ENCODE peak calls at places on chromosome 17, in four cellular contexts. One of them, this sample, is unnamed.
A peak's percentile ranks its signal among the peaks of the same experiment; 100 is the strongest.

GRCh38 chr17:35076874-35077273 is 13.4 kb upstream of the RFFL start:
- DNase-seq in body of pancreas: no peak
- DNase-seq in transverse colon: no peak
- DNase-seq in tibial nerve: no peak
- DNase-seq in this sample: no peak

GRCh38 chr17:64402469-64402868 is 11.8 kb upstream of the PECAM1 start:
- DNase-seq in body of pancreas: no peak
- DNase-seq in transverse colon: no peak
- DNase-seq in tibial nerve: no peak
- DNase-seq in this sample: no peak

GRCh38 chr17:82531431-82531881 is 11.9 kb downstream of the FOXK2 start:
- DNase-seq in body of pancreas: no peak
- DNase-seq in transverse colon: no peak
- DNase-seq in tibial nerve: no peak
- DNase-seq in this sample: no peak

GRCh38 chr17:31392002-31392855 is 754 bp downstream of the RAB11FIP4 start:
- DNase-seq in body of pancreas: peak; percentile 23
- DNase-seq in transverse colon: no peak
- DNase-seq in tibial nerve: no peak
- DNase-seq in this sample: peak; percentile 11

GRCh38 chr17:45705123-45706009 is 78.8 kb upstream of the CRHR1 start:
- DNase-seq in body of pancreas: peak; percentile 62
- DNase-seq in transverse colon: no peak
- DNase-seq in tibial nerve: no peak
- DNase-seq in this sample: no peak

GRCh38 chr17:48444531-48445247 is 14.7 kb upstream of the SKAP1 start:
- DNase-seq in body of pancreas: no peak
- DNase-seq in transverse colon: no peak
- DNase-seq in tibial nerve: no peak
- DNase-seq in this sample: no peak

GRCh38 chr17:63571632-63572310 is 21.5 kb downstream of the DCAF7 start:
- DNase-seq in body of pancreas: no peak
- DNase-seq in transverse colon: no peak
- DNase-seq in tibial nerve: no peak
- DNase-seq in this sample: no peak

GRCh38 chr17:65121368-65121767 is 15.8 kb upstream of the RGS9 start:
- DNase-seq in body of pancreas: no peak
- DNase-seq in transverse colon: no peak
- DNase-seq in tibial nerve: no peak
- DNase-seq in this sample: no peak

GRCh38 chr17:14575349-14575966 is 274.6 kb downstream of the HS3ST3B1 start:
- DNase-seq in body of pancreas: no peak
- DNase-seq in transverse colon: no peak
- DNase-seq in tibial nerve: no peak
- DNase-seq in this sample: no peak

GRCh38 chr17:69228576-69228975 is at the start of gene ABCA10:
- DNase-seq in body of pancreas: no peak
- DNase-seq in transverse colon: no peak
- DNase-seq in tibial nerve: no peak
- DNase-seq in this sample: no peak

GRCh38 chr17:16527298-16527697 is 35.3 kb upstream of the LRRC75A start:
- DNase-seq in body of pancreas: no peak
- DNase-seq in transverse colon: no peak
- DNase-seq in tibial nerve: no peak
- DNase-seq in this sample: no peak

GRCh38 chr17:41773190-41773588 is 13.3 kb downstream of the JUP start:
- DNase-seq in body of pancreas: peak; percentile 92
- DNase-seq in transverse colon: peak; percentile 93
- DNase-seq in tibial nerve: no peak
- DNase-seq in this sample: no peak

GRCh38 chr17:8221663-8222379 is 11.4 kb upstream of the AURKB start:
- DNase-seq in body of pancreas: peak; percentile 87
- DNase-seq in transverse colon: peak; percentile 90
- DNase-seq in tibial nerve: peak; percentile 87
- DNase-seq in this sample: peak; percentile 94

GRCh38 chr17:64174686-64175456 is 44.9 kb upstream of the ERN1 start:
- DNase-seq in body of pancreas: peak; percentile 78
- DNase-seq in transverse colon: no peak
- DNase-seq in tibial nerve: no peak
- DNase-seq in this sample: peak; percentile 37

GRCh38 chr17:43193251-43193650 is 18.4 kb upstream of the TMEM106A start:
- DNase-seq in body of pancreas: no peak
- DNase-seq in transverse colon: no peak
- DNase-seq in tibial nerve: no peak
- DNase-seq in this sample: no peak

GRCh38 chr17:721540-721937 is 6.9 kb upstream of the VPS53 start:
- DNase-seq in body of pancreas: no peak
- DNase-seq in transverse colon: no peak
- DNase-seq in tibial nerve: no peak
- DNase-seq in this sample: no peak
- TF ChIP-seq POLR2A in body of pancreas: no peak
- TF ChIP-seq POLR2A in transverse colon: no peak
- TF ChIP-seq POLR2A in tibial nerve: no peak
- TF ChIP-seq POLR2A in this sample: no peak

DNA sequence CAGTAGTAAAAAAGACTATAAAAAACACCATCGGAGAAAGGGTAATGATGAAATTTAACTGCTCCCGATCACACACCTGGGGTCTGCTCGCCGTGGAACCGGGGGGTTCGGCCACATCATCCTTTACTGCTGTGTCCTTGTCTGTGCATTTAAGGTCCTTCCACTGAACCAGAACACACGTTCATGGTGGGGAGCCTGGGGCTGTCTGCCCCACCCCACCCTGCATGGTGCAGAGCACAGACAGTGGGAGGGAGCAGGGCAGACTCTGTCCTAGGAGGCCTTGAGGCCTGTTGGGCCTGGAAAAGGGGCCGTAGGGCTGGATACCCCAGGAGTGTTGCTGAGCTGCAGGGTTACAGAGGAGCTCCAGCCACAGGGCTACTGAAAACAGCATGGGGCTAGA is 73.0 kb upstream of the LHX1 start:
- DNase-seq in body of pancreas: no peak
- DNase-seq in transverse colon: no peak
- DNase-seq in tibial nerve: no peak
- DNase-seq in this sample: no peak
- H3K27ac ChIP-seq in body of pancreas: no peak overlapping the region
- H3K27ac ChIP-seq in transverse colon: no peak overlapping the region
- H3K27ac ChIP-seq in tibial nerve: no peak overlapping the region
- H3K27ac ChIP-seq in this sample: no peak overlapping the region

DNA sequence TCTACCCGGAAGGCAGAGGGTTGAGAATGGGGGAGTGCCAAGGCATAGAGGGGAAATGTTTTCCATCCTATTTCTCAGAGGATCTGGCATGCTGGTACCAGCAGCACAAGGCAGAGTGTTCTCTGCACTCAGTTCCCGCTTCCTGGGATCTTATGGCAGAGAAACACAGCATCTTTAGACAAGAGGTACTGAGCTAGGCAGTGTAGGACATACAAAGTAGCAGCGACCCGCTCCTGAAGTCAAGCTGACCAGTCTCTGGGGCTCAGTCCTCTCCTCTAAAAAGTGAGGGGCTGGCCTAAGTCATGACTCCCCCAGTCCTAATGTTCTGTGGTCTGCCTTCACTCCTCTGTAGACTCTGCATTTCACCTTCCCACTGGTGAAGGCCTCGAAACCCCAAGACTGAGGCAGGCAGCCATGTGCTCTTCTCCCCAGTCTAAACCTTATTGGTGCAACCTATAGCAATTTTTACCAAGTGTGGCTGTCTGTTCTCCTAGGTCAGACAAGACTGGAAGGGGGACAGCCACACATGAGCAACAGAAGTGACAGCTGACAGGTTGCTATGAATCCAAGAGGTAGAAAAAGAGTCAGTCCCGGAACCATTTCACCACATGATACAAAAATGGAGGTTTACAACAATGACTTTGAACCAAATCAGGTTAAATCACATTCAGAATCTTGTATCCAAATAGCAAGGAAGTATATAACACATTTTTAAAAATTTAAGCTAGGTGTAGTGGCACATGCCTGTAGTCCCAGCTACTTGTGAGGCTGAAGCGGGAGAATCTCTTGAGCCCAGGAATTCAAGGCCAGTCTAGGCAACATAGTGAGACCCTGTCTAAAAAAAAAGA is 11.4 kb upstream of the TSPOAP1 start:
- DNase-seq in body of pancreas: no peak
- DNase-seq in transverse colon: no peak
- DNase-seq in tibial nerve: no peak
- DNase-seq in this sample: no peak
- TF ChIP-seq POLR2A in body of pancreas: no peak
- TF ChIP-seq POLR2A in transverse colon: no peak
- TF ChIP-seq POLR2A in tibial nerve: no peak
- TF ChIP-seq POLR2A in this sample: no peak

DNA sequence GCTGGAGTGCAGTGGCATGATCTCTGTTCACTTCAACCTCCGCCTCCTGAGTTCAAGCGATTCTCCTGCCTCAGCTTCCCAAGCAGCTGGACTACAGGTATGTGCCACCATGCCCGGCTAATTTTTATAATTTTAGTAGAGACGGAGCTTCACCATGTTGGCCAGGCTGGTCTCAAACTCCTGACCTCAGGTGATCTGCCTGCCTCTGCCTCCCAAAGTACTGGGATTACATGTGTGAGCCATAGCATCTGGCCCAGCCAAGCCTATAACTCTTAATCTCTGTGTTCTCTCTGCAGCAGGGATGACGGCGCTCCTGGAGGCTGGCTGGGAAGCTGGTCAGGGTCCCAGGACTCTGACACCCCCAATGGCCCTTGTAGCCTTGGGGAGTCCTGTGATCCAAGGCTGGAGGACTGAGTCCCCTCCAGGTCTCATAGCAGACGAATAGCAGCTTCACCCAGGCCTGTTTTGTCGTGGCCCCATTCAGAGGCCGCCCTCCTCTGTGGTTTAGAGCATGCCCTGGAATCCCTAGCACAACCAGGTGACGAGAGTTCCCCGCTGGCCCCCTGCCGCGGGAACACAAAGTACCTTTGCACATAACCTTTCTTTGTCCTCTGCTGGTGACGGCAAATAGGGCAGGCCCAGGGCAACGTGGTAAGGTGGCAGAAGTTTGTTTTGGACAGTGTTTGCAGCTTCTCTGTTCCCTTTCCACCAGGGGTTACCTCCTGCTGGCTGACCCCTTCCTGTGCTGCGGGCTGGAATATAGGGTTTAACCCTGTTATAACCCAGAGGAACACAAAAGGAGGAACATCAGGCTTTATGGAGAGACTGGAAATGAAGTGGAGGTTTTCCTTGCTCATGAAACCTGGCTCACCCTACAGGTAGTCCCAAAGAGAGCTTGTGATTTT is 43.0 kb upstream of the TOB1 start:
- DNase-seq in body of pancreas: peak; percentile 96
- DNase-seq in transverse colon: no peak
- DNase-seq in tibial nerve: peak; percentile 46
- DNase-seq in this sample: peak; percentile 70
- H3K27ac ChIP-seq in body of pancreas: peak overlapping the region; percentile 99
- H3K27ac ChIP-seq in transverse colon: no peak overlapping the region
- H3K27ac ChIP-seq in tibial nerve: peak overlapping the region; percentile 42
- H3K27ac ChIP-seq in this sample: peak overlapping the region; percentile 17

DNA sequence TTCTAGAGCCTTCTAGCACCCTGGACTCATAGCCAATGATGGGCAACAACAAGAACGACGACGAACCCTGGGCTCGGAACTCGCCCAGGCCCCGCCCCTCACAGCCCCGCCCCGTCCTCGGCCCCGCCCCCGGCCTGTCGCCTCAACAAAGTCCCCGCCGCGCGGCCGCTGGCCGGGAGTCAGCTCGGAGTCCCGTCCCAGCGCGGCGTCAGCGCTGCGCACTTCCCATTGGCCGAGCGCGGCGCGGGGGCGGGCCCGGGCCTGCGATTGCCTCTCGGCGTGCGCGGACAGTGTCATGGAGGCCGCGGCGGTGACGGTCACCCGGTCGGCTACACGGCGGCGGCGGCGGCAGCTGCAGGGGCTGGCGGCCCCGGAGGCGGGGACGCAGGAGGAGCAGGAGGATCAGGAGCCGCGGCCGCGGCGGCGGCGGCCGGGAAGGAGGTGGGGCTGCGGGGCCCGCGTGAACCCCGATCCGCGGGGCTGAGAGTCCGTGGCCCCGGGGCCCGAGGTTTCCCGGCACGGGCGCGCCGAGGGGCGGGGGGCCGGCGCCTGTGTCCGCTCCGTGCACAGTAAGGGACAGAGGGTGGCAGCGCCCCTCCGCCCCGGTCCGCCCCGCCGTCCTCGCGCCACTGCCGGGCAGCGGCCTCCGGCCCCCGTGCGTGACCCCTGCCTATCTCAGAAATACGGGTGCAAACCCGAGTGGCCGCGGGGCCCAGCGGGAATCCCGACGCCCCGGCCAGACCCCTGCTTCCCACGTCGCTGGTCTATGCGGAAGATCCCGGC is at the start of gene ENGASE:
- DNase-seq in body of pancreas: peak; percentile 96
- DNase-seq in transverse colon: peak; percentile 96
- DNase-seq in tibial nerve: peak; percentile 93
- DNase-seq in this sample: peak; percentile 96
- TF ChIP-seq POLR2A in body of pancreas: peak; percentile 47
- TF ChIP-seq POLR2A in transverse colon: peak; percentile 46
- TF ChIP-seq POLR2A in tibial nerve: peak; percentile 47
- TF ChIP-seq POLR2A in this sample: no peak

DNA sequence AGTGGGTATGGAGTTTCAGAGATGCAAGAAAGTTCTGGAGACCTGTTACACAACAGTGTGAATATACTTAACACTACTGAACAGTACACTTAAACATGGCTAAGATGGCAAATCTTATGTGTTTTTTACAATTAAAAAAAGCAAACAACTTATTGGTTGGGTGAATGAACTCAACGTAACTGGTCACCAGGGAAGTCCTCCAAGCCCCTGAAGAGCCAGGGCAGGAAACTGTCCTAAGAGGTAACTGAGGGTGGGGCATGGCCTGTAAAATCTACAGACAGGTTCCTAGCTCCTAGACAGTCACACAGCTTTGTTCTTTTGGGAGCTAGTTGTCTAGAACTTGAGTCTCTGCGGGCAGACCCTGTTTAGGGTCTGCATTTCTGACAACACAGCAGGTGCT is 10.3 kb downstream of the CSF3 start:
- DNase-seq in body of pancreas: no peak
- DNase-seq in transverse colon: no peak
- DNase-seq in tibial nerve: no peak
- DNase-seq in this sample: no peak
- H3K27ac ChIP-seq in body of pancreas: no peak overlapping the region
- H3K27ac ChIP-seq in transverse colon: no peak overlapping the region
- H3K27ac ChIP-seq in tibial nerve: no peak overlapping the region
- H3K27ac ChIP-seq in this sample: no peak overlapping the region

GRCh38 chr17:28896491-28896883 is 1.0 kb downstream of the FLOT2 start:
- DNase-seq in body of pancreas: no peak
- DNase-seq in transverse colon: no peak
- DNase-seq in tibial nerve: no peak
- DNase-seq in this sample: no peak

GRCh38 chr17:28896884-28897768 is at the start of gene FLOT2:
- DNase-seq in body of pancreas: peak; percentile 61
- DNase-seq in transverse colon: peak; percentile 68
- DNase-seq in tibial nerve: peak; percentile 54
- DNase-seq in this sample: peak; percentile 64

GRCh38 chr17:28898261-28898955 is 875 bp upstream of the FLOT2 start:
- DNase-seq in body of pancreas: no peak
- DNase-seq in transverse colon: no peak
- DNase-seq in tibial nerve: no peak
- DNase-seq in this sample: no peak

GRCh38 chr17:28899212-28899815 is 1.8 kb upstream of the FLOT2 start:
- DNase-seq in body of pancreas: no peak
- DNase-seq in transverse colon: no peak
- DNase-seq in tibial nerve: no peak
- DNase-seq in this sample: no peak

GRCh38 chr17:28897769-28898259 is 281 bp upstream of the FLOT2 start:
- DNase-seq in body of pancreas: no peak
- DNase-seq in transverse colon: no peak
- DNase-seq in tibial nerve: no peak
- DNase-seq in this sample: peak; percentile 58
- TF ChIP-seq POLR2A in body of pancreas: no peak
- TF ChIP-seq POLR2A in transverse colon: no peak
- TF ChIP-seq POLR2A in tibial nerve: no peak
- TF ChIP-seq POLR2A in this sample: no peak

GRCh38 chr17:39939031-39939430 is 11.5 kb downstream of the LRRC3C start:
- DNase-seq in body of pancreas: no peak
- DNase-seq in transverse colon: no peak
- DNase-seq in tibial nerve: no peak
- DNase-seq in this sample: no peak
- H3K27ac ChIP-seq in body of pancreas: no peak overlapping the region
- H3K27ac ChIP-seq in transverse colon: no peak overlapping the region
- H3K27ac ChIP-seq in tibial nerve: no peak overlapping the region
- H3K27ac ChIP-seq in this sample: no peak overlapping the region